ENCODE peak calls at places on chromosome 17, in five cellular contexts. C is stimulated activated CD4-positive, alpha-beta T cell treated with anti-CD3 and anti-CD28 coated beads, Interleukin-2, amount 100 ng/mL, for 24 hours; E is fibroblast of gingiva; F is AML-193; T is kidney glomerular epithelial cell. L is an unnamed sample.

GRCh38 chr17:57929392-57929791 is 25.8 kb downstream of the CUEDC1 start:
- DNase-seq in E (no peak), T (no peak), F (no peak), C (no peak), L (no peak)

GRCh38 chr17:66098040-66098439 is 93.9 kb downstream of the CEP112 start:
- DNase-seq in C (no peak), E (no peak), T (no peak), F (no peak), L (no peak)

GRCh38 chr17:41542357-41542756 is 14.2 kb upstream of the KRT19 start:
- DNase-seq in C (no peak), T (no peak), E (no peak), F (no peak), L (no peak)

GRCh38 chr17:67124469-67125148 is 80.3 kb downstream of the CACNG1 start:
- DNase-seq in C (no peak), F (no peak), E (no peak), T (no peak), L (no peak)

GRCh38 chr17:69975808-69976207 is 99.2 kb upstream of the KCNJ16 start:
- DNase-seq in E (no peak), F (no peak), T (no peak), C (no peak), L (no peak)

GRCh38 chr17:39677581-39678339 is 9.5 kb downstream of the PNMT start:
- DNase-seq in C (no peak), T (no peak), F (no peak), E (no peak), L (no peak)

GRCh38 chr17:32943647-32944191 is 15.8 kb downstream of the TMEM98 start:
- DNase-seq in E (peak), F (no peak), T (peak), C (no peak), L (no peak)

GRCh38 chr17:42844761-42845555 is 578 bp downstream of the AOC2 start:
- DNase-seq in E (no peak), C (no peak), T (no peak), F (no peak), L (no peak)

GRCh38 chr17:40819528-40820125 is 2.8 kb downstream of the KRT10 start:
- DNase-seq in F (peak), T (no peak), E (peak), C (no peak), L (no peak)

GRCh38 chr17:29170682-29171081 is 9.5 kb downstream of the MYO18A start:
- DNase-seq in T (no peak), C (no peak), F (no peak), E (no peak), L (no peak)

GRCh38 chr17:31741371-31741770 is 117.7 kb downstream of the COPRS start:
- DNase-seq in E (no peak), F (no peak), C (no peak), T (no peak), L (no peak)

GRCh38 chr17:50676065-50676975 is 31.4 kb downstream of the ANKRD40 start:
- DNase-seq in E (no peak), C (no peak), F (no peak), T (no peak), L (no peak)

GRCh38 chr17:7914771-7915610 is 1.1 kb downstream of the RNF227 start:
- DNase-seq in C (no peak), F (no peak), T (peak), E (peak), L (no peak)

GRCh38 chr17:46979023-46979870 is at the start of gene RPRML:
- DNase-seq in T (no peak), E (no peak), C (peak), F (no peak), L (peak)

GRCh38 chr17:38705803-38706624 is 941 bp downstream of the MLLT6 start:
- DNase-seq in T (peak), E (peak), C (peak), F (no peak), L (peak)

GRCh38 chr17:17419621-17420020 is 57.2 kb upstream of the MED9 start:
- DNase-seq in T (no peak), C (no peak), F (no peak), E (peak), L (no peak)

GRCh38 chr17:37400505-37400904 is 6.1 kb downstream of the ACACA start:
- DNase-seq in T (no peak), C (no peak), F (no peak), E (no peak), L (no peak)

GRCh38 chr17:42475121-42475520 is 16.4 kb downstream of the ATP6V0A1 start:
- DNase-seq in E (no peak), C (no peak), T (no peak), F (peak), L (no peak)

L was measured in HAP-1.